ENCODE peak calls at places on chromosome 22, in nine cellular contexts. One of them, this sample, is unnamed.

GRCh38 chr22:26642465-26643367 is 14.7 kb upstream of the MIAT start:
- DNase-seq in cardiac fibroblast: peak; percentile 19
- DNase-seq in Caki2: no peak
- DNase-seq in iPS DF 6.9: no peak
- DNase-seq in IMR-90: no peak
- DNase-seq in activated T-helper 1 cell treated with anti-CD3 and anti-CD28 coated beads, Interleukin-2, amount 50 U/mL, for 16 hours: peak; percentile 38
- DNase-seq in fibroblast of the conjunctiva: no peak
- DNase-seq in DMS153: peak; percentile 61
- DNase-seq in SK-N-SH: no peak
- DNase-seq in this sample: no peak

GRCh38 chr22:23122216-23122957 is 19.4 kb downstream of the RSPH14 start:
- DNase-seq in cardiac fibroblast: no peak
- DNase-seq in Caki2: no peak
- DNase-seq in iPS DF 6.9: no peak
- DNase-seq in IMR-90: no peak
- DNase-seq in activated T-helper 1 cell treated with anti-CD3 and anti-CD28 coated beads, Interleukin-2, amount 50 U/mL, for 16 hours: no peak
- DNase-seq in fibroblast of the conjunctiva: no peak
- DNase-seq in DMS153: no peak
- DNase-seq in SK-N-SH: no peak
- DNase-seq in this sample: no peak

GRCh38 chr22:50507421-50507990 is at the start of gene LMF2:
- DNase-seq in cardiac fibroblast: no peak
- DNase-seq in Caki2: peak; percentile 58
- DNase-seq in iPS DF 6.9: no peak
- DNase-seq in IMR-90: no peak
- DNase-seq in activated T-helper 1 cell treated with anti-CD3 and anti-CD28 coated beads, Interleukin-2, amount 50 U/mL, for 16 hours: peak; percentile 87
- DNase-seq in fibroblast of the conjunctiva: no peak
- DNase-seq in DMS153: peak; percentile 43
- DNase-seq in SK-N-SH: peak; percentile 98
- DNase-seq in this sample: peak; percentile 88

GRCh38 chr22:18067548-18068341 is 10.0 kb upstream of the PEX26 start:
- DNase-seq in cardiac fibroblast: no peak
- DNase-seq in Caki2: no peak
- DNase-seq in iPS DF 6.9: no peak
- DNase-seq in IMR-90: no peak
- DNase-seq in activated T-helper 1 cell treated with anti-CD3 and anti-CD28 coated beads, Interleukin-2, amount 50 U/mL, for 16 hours: no peak
- DNase-seq in fibroblast of the conjunctiva: no peak
- DNase-seq in DMS153: no peak
- DNase-seq in SK-N-SH: no peak
- DNase-seq in this sample: peak; percentile 22

GRCh38 chr22:43275545-43275981 is 67.6 kb downstream of the SCUBE1 start:
- DNase-seq in cardiac fibroblast: peak; percentile 62
- DNase-seq in Caki2: peak; percentile 93
- DNase-seq in iPS DF 6.9: no peak
- DNase-seq in IMR-90: peak; percentile 60
- DNase-seq in activated T-helper 1 cell treated with anti-CD3 and anti-CD28 coated beads, Interleukin-2, amount 50 U/mL, for 16 hours: no peak
- DNase-seq in fibroblast of the conjunctiva: no peak
- DNase-seq in DMS153: no peak
- DNase-seq in SK-N-SH: no peak
- DNase-seq in this sample: no peak

GRCh38 chr22:38629108-38629507 is 27.1 kb downstream of the FAM227A start:
- DNase-seq in cardiac fibroblast: no peak
- DNase-seq in Caki2: no peak
- DNase-seq in iPS DF 6.9: no peak
- DNase-seq in IMR-90: no peak
- DNase-seq in activated T-helper 1 cell treated with anti-CD3 and anti-CD28 coated beads, Interleukin-2, amount 50 U/mL, for 16 hours: no peak
- DNase-seq in fibroblast of the conjunctiva: no peak
- DNase-seq in DMS153: no peak
- DNase-seq in SK-N-SH: no peak
- DNase-seq in this sample: no peak

GRCh38 chr22:42939941-42940653 is 74.9 kb downstream of the PACSIN2 start:
- DNase-seq in cardiac fibroblast: peak; percentile 85
- DNase-seq in Caki2: peak; percentile 82
- DNase-seq in iPS DF 6.9: no peak
- DNase-seq in IMR-90: peak; percentile 90
- DNase-seq in activated T-helper 1 cell treated with anti-CD3 and anti-CD28 coated beads, Interleukin-2, amount 50 U/mL, for 16 hours: no peak
- DNase-seq in fibroblast of the conjunctiva: no peak
- DNase-seq in DMS153: peak; percentile 68
- DNase-seq in SK-N-SH: no peak
- DNase-seq in this sample: no peak

GRCh38 chr22:40593460-40594273 is 42.9 kb downstream of the MRTFA start:
- DNase-seq in cardiac fibroblast: no peak
- DNase-seq in Caki2: no peak
- DNase-seq in iPS DF 6.9: no peak
- DNase-seq in IMR-90: no peak
- DNase-seq in activated T-helper 1 cell treated with anti-CD3 and anti-CD28 coated beads, Interleukin-2, amount 50 U/mL, for 16 hours: no peak
- DNase-seq in fibroblast of the conjunctiva: no peak
- DNase-seq in DMS153: no peak
- DNase-seq in SK-N-SH: peak; percentile 25
- DNase-seq in this sample: no peak

GRCh38 chr22:46043816-46044717 is 67.1 kb upstream of the WNT7B start:
- DNase-seq in cardiac fibroblast: peak; percentile 48
- DNase-seq in Caki2: no peak
- DNase-seq in iPS DF 6.9: no peak
- DNase-seq in IMR-90: no peak
- DNase-seq in activated T-helper 1 cell treated with anti-CD3 and anti-CD28 coated beads, Interleukin-2, amount 50 U/mL, for 16 hours: no peak
- DNase-seq in fibroblast of the conjunctiva: no peak
- DNase-seq in DMS153: peak; percentile 68
- DNase-seq in SK-N-SH: no peak
- DNase-seq in this sample: peak; percentile 79

GRCh38 chr22:28799125-28799833 is 1.1 kb downstream of the XBP1 start:
- DNase-seq in cardiac fibroblast: peak; percentile 98
- DNase-seq in Caki2: peak; percentile 74
- DNase-seq in iPS DF 6.9: no peak
- DNase-seq in IMR-90: peak; percentile 96
- DNase-seq in activated T-helper 1 cell treated with anti-CD3 and anti-CD28 coated beads, Interleukin-2, amount 50 U/mL, for 16 hours: no peak
- DNase-seq in fibroblast of the conjunctiva: peak; percentile 97
- DNase-seq in DMS153: peak; percentile 47
- DNase-seq in SK-N-SH: peak; percentile 57
- DNase-seq in this sample: peak; percentile 71

GRCh38 chr22:24807284-24807950 is 1.4 kb downstream of the SGSM1 start:
- DNase-seq in cardiac fibroblast: peak; percentile 17
- DNase-seq in Caki2: peak; percentile 32
- DNase-seq in iPS DF 6.9: no peak
- DNase-seq in IMR-90: no peak
- DNase-seq in activated T-helper 1 cell treated with anti-CD3 and anti-CD28 coated beads, Interleukin-2, amount 50 U/mL, for 16 hours: no peak
- DNase-seq in fibroblast of the conjunctiva: no peak
- DNase-seq in DMS153: no peak
- DNase-seq in SK-N-SH: peak; percentile 63
- DNase-seq in this sample: no peak

GRCh38 chr22:31635638-31636306 is 26.2 kb downstream of the PISD start:
- DNase-seq in cardiac fibroblast: no peak
- DNase-seq in Caki2: no peak
- DNase-seq in iPS DF 6.9: no peak
- DNase-seq in IMR-90: no peak
- DNase-seq in activated T-helper 1 cell treated with anti-CD3 and anti-CD28 coated beads, Interleukin-2, amount 50 U/mL, for 16 hours: no peak
- DNase-seq in fibroblast of the conjunctiva: no peak
- DNase-seq in DMS153: peak; percentile 79
- DNase-seq in SK-N-SH: no peak
- DNase-seq in this sample: no peak

GRCh38 chr22:20249797-20250354 is 18.2 kb downstream of the RTN4R start:
- DNase-seq in cardiac fibroblast: peak; percentile 57
- DNase-seq in Caki2: no peak
- DNase-seq in iPS DF 6.9: no peak
- DNase-seq in IMR-90: peak; percentile 39
- DNase-seq in activated T-helper 1 cell treated with anti-CD3 and anti-CD28 coated beads, Interleukin-2, amount 50 U/mL, for 16 hours: no peak
- DNase-seq in fibroblast of the conjunctiva: no peak
- DNase-seq in DMS153: peak; percentile 19
- DNase-seq in SK-N-SH: no peak
- DNase-seq in this sample: no peak

GRCh38 chr22:50184541-50185383 is 951 bp upstream of the TRABD start:
- DNase-seq in cardiac fibroblast: no peak
- DNase-seq in Caki2: no peak
- DNase-seq in iPS DF 6.9: no peak
- DNase-seq in IMR-90: no peak
- DNase-seq in activated T-helper 1 cell treated with anti-CD3 and anti-CD28 coated beads, Interleukin-2, amount 50 U/mL, for 16 hours: no peak
- DNase-seq in fibroblast of the conjunctiva: no peak
- DNase-seq in DMS153: no peak
- DNase-seq in SK-N-SH: no peak
- DNase-seq in this sample: no peak

GRCh38 chr22:42814215-42814614 is 42.9 kb downstream of the ARFGAP3 start:
- DNase-seq in cardiac fibroblast: no peak
- DNase-seq in Caki2: no peak
- DNase-seq in iPS DF 6.9: no peak
- DNase-seq in IMR-90: no peak
- DNase-seq in activated T-helper 1 cell treated with anti-CD3 and anti-CD28 coated beads, Interleukin-2, amount 50 U/mL, for 16 hours: no peak
- DNase-seq in fibroblast of the conjunctiva: no peak
- DNase-seq in DMS153: peak; percentile 71
- DNase-seq in SK-N-SH: no peak
- DNase-seq in this sample: no peak

GRCh38 chr22:25085930-25086901 is 113.4 kb upstream of the CRYBB3 start:
- DNase-seq in cardiac fibroblast: peak; percentile 31
- DNase-seq in Caki2: peak; percentile 70
- DNase-seq in iPS DF 6.9: no peak
- DNase-seq in IMR-90: no peak
- DNase-seq in activated T-helper 1 cell treated with anti-CD3 and anti-CD28 coated beads, Interleukin-2, amount 50 U/mL, for 16 hours: no peak
- DNase-seq in fibroblast of the conjunctiva: no peak
- DNase-seq in DMS153: no peak
- DNase-seq in SK-N-SH: no peak
- DNase-seq in this sample: no peak

GRCh38 chr22:41524809-41525449 is 19.3 kb downstream of the POLR3H start:
- DNase-seq in cardiac fibroblast: peak; percentile 33
- DNase-seq in Caki2: no peak
- DNase-seq in iPS DF 6.9: no peak
- DNase-seq in IMR-90: no peak
- DNase-seq in activated T-helper 1 cell treated with anti-CD3 and anti-CD28 coated beads, Interleukin-2, amount 50 U/mL, for 16 hours: peak; percentile 40
- DNase-seq in fibroblast of the conjunctiva: no peak
- DNase-seq in DMS153: no peak
- DNase-seq in SK-N-SH: no peak
- DNase-seq in this sample: no peak

GRCh38 chr22:45476814-45477213 is 25.9 kb upstream of the FBLN1 start:
- DNase-seq in cardiac fibroblast: no peak
- DNase-seq in Caki2: no peak
- DNase-seq in iPS DF 6.9: no peak
- DNase-seq in IMR-90: no peak
- DNase-seq in activated T-helper 1 cell treated with anti-CD3 and anti-CD28 coated beads, Interleukin-2, amount 50 U/mL, for 16 hours: no peak
- DNase-seq in fibroblast of the conjunctiva: no peak
- DNase-seq in DMS153: no peak
- DNase-seq in SK-N-SH: no peak
- DNase-seq in this sample: no peak

GRCh38 chr22:40204331-40205116 is 26.8 kb downstream of the TNRC6B start:
- DNase-seq in cardiac fibroblast: peak; percentile 79
- DNase-seq in Caki2: no peak
- DNase-seq in iPS DF 6.9: no peak
- DNase-seq in IMR-90: peak; percentile 73
- DNase-seq in activated T-helper 1 cell treated with anti-CD3 and anti-CD28 coated beads, Interleukin-2, amount 50 U/mL, for 16 hours: no peak
- DNase-seq in fibroblast of the conjunctiva: peak; percentile 14
- DNase-seq in DMS153: no peak
- DNase-seq in SK-N-SH: peak; percentile 57
- DNase-seq in this sample: no peak

GRCh38 chr22:46696614-46697013 is 41.4 kb downstream of the CERK start:
- DNase-seq in cardiac fibroblast: no peak
- DNase-seq in Caki2: no peak
- DNase-seq in iPS DF 6.9: no peak
- DNase-seq in IMR-90: no peak
- DNase-seq in activated T-helper 1 cell treated with anti-CD3 and anti-CD28 coated beads, Interleukin-2, amount 50 U/mL, for 16 hours: no peak
- DNase-seq in fibroblast of the conjunctiva: no peak
- DNase-seq in DMS153: no peak
- DNase-seq in SK-N-SH: peak; percentile 38
- DNase-seq in this sample: no peak

GRCh38 chr22:24760708-24761306 is 13.7 kb downstream of the PIWIL3 start:
- DNase-seq in cardiac fibroblast: peak; percentile 25
- DNase-seq in Caki2: no peak
- DNase-seq in iPS DF 6.9: no peak
- DNase-seq in IMR-90: no peak
- DNase-seq in activated T-helper 1 cell treated with anti-CD3 and anti-CD28 coated beads, Interleukin-2, amount 50 U/mL, for 16 hours: no peak
- DNase-seq in fibroblast of the conjunctiva: no peak
- DNase-seq in DMS153: no peak
- DNase-seq in SK-N-SH: no peak
- DNase-seq in this sample: no peak

GRCh38 chr22:19522881-19523239 is 1.4 kb downstream of the CLDN5 start:
- DNase-seq in cardiac fibroblast: no peak
- DNase-seq in Caki2: no peak
- DNase-seq in iPS DF 6.9: no peak
- DNase-seq in IMR-90: no peak
- DNase-seq in activated T-helper 1 cell treated with anti-CD3 and anti-CD28 coated beads, Interleukin-2, amount 50 U/mL, for 16 hours: no peak
- DNase-seq in fibroblast of the conjunctiva: no peak
- DNase-seq in DMS153: no peak
- DNase-seq in SK-N-SH: no peak
- DNase-seq in this sample: no peak

GRCh38 chr22:50260434-50260800 is 1.1 kb downstream of the MAPK12 start:
- DNase-seq in cardiac fibroblast: no peak
- DNase-seq in Caki2: no peak
- DNase-seq in iPS DF 6.9: no peak
- DNase-seq in IMR-90: no peak
- DNase-seq in activated T-helper 1 cell treated with anti-CD3 and anti-CD28 coated beads, Interleukin-2, amount 50 U/mL, for 16 hours: no peak
- DNase-seq in fibroblast of the conjunctiva: no peak
- DNase-seq in DMS153: no peak
- DNase-seq in SK-N-SH: no peak
- DNase-seq in this sample: no peak

GRCh38 chr22:19891350-19892248 is 36.9 kb upstream of the GNB1L start:
- DNase-seq in cardiac fibroblast: peak; percentile 88
- DNase-seq in Caki2: no peak
- DNase-seq in iPS DF 6.9: peak; percentile 54
- DNase-seq in IMR-90: peak; percentile 89
- DNase-seq in activated T-helper 1 cell treated with anti-CD3 and anti-CD28 coated beads, Interleukin-2, amount 50 U/mL, for 16 hours: peak; percentile 59
- DNase-seq in fibroblast of the conjunctiva: no peak
- DNase-seq in DMS153: peak; percentile 57
- DNase-seq in SK-N-SH: peak; percentile 89
- DNase-seq in this sample: no peak